ENCODE peak calls at places on chromosomes 13 and 19, in five cellular contexts. C, K, I, U and N are unnamed samples.

GRCh38 chr13:31950121-31950810 is 81.3 kb upstream of the FRY start:
- DNase-seq in C (no peak), K (no peak), I (no peak), U (no peak), N (no peak)

GRCh38 chr13:106212436-106213010 is 322.9 kb downstream of the EFNB2 start:
- DNase-seq in C (no peak), K (no peak), I (no peak), U (no peak), N (no peak)

GRCh38 chr19:9842834-9843625 is 7.9 kb downstream of the PIN1 start:
- DNase-seq in C (no peak), K (no peak), I (no peak), U (no peak), N (no peak)

GRCh38 chr13:87827479-87827878 is 156.3 kb downstream of the SLITRK5 start:
- DNase-seq in C (peak), K (no peak), I (no peak), U (no peak), N (no peak)

GRCh38 chr19:533485-534058 is 2.0 kb downstream of the CDC34 start:
- DNase-seq in C (no peak), K (no peak), I (no peak), U (no peak), N (no peak)

GRCh38 chr19:34676697-34677385 is at the start of gene SCGB2B2:
- DNase-seq in C (no peak), K (no peak), I (peak), U (no peak), N (no peak)

GRCh38 chr13:43805681-43806128 is 18.9 kb upstream of the ENOX1 start:
- DNase-seq in C (no peak), K (no peak), I (no peak), U (no peak), N (no peak)

GRCh38 chr13:51125495-51126226 is 14.6 kb upstream of the C13orf42 start:
- DNase-seq in C (peak), K (peak), I (no peak), U (no peak), N (peak)

GRCh38 chr19:28883241-28883693 is 329.7 kb downstream of the UQCRFS1 start:
- DNase-seq in C (no peak), K (no peak), I (peak), U (no peak), N (peak)

GRCh38 chr13:27792393-27793218 is at the start of gene GSX1:
- DNase-seq in C (no peak), K (peak), I (peak), U (peak), N (peak)

GRCh38 chr13:51923983-51924539 is 62.3 kb downstream of the CCDC70 start:
- DNase-seq in C (no peak), K (no peak), I (no peak), U (no peak), N (peak)

GRCh38 chr19:36182612-36183454 is 30.6 kb upstream of the COX7A1 start:
- DNase-seq in C (no peak), K (no peak), I (no peak), U (no peak), N (peak)

GRCh38 chr13:41900918-41901317 is 60.0 kb downstream of the VWA8 start:
- DNase-seq in C (no peak), K (no peak), I (no peak), U (no peak), N (no peak)

GRCh38 chr13:71751074-71751473 is 115.9 kb downstream of the DACH1 start:
- DNase-seq in C (no peak), K (no peak), I (no peak), U (no peak), N (no peak)

GRCh38 chr13:20127263-20127562 is 33.6 kb downstream of the GJA3 start:
- DNase-seq in C (no peak), K (no peak), I (no peak), U (no peak), N (no peak)

GRCh38 chr19:47049307-47049700 is 880 bp upstream of the TMEM160 start:
- DNase-seq in C (no peak), K (no peak), I (no peak), U (no peak), N (peak)

GRCh38 chr19:42508892-42509444 is 19.3 kb downstream of the CEACAM1 start:
- DNase-seq in C (no peak), K (no peak), I (no peak), U (no peak), N (no peak)

GRCh38 chr19:5693195-5694166 is 3.4 kb downstream of the RPL36 start:
- DNase-seq in C (no peak), K (no peak), I (no peak), U (no peak), N (no peak)

GRCh38 chr19:14674764-14675163 is at the start of gene ADGRE3:
- DNase-seq in C (no peak), K (no peak), I (no peak), U (no peak), N (no peak)

GRCh38 chr19:19628499-19629134 is 597 bp upstream of the LPAR2 start:
- DNase-seq in C (no peak), K (no peak), I (no peak), U (peak), N (peak)

GRCh38 chr19:4385291-4386037 is 14.9 kb downstream of the SH3GL1 start:
- DNase-seq in C (no peak), K (peak), I (no peak), U (no peak), N (no peak)

GRCh38 chr19:55116232-55117062 is 990 bp downstream of the PPP1R12C start:
- DNase-seq in C (no peak), K (peak), I (peak), U (peak), N (peak)

GRCh38 chr13:42899266-42899665 is 92.8 kb downstream of the EPSTI1 start:
- DNase-seq in C (no peak), K (no peak), I (no peak), U (no peak), N (no peak)

GRCh38 chr13:110560606-110561334 is 752 bp downstream of the RAB20 start:
- DNase-seq in C (no peak), K (no peak), I (peak), U (no peak), N (peak)

GRCh38 chr19:43353606-43354304 is at the start of gene CD177:
- DNase-seq in C (no peak), K (no peak), I (no peak), U (no peak), N (peak)

GRCh38 chr13:20114066-20114465 is 46.8 kb downstream of the GJA3 start:
- DNase-seq in C (no peak), K (no peak), I (no peak), U (no peak), N (no peak)

GRCh38 chr19:53989600-53990533 is 1.6 kb upstream of the CACNG6 start:
- DNase-seq in C (no peak), K (peak), I (no peak), U (no peak), N (no peak)

GRCh38 chr19:50428768-50429463 is 3.8 kb upstream of the MYBPC2 start:
- DNase-seq in C (no peak), K (no peak), I (no peak), U (no peak), N (no peak)

DNA sequence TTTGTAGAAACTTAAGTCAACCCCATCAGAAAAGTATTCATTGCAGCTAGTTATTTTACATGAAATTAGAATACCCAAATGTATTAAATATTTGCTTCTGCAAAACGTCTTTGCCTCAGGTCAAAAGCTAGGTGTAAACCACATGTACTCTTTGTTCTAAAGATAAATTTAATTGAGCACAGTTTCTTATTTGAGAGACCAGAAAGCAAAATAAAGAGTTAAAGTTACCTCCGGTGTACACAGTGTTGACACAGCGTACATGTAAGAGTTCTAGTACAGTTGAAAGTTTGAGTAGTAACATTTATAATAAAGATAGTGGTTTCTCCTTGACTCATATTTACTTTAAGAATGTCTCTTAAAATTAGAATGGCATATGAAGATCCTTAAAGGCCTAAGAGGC is 2.8 kb downstream of the LRCH1 start:
- DNase-seq in C (no peak), K (no peak), I (no peak), U (no peak), N (no peak)
- H3K27ac ChIP-seq in C (no peak), K (no peak), I (no peak), U (peak), N (no peak)

GRCh38 chr13:40026741-40027140 is 371.3 kb downstream of the COG6 start:
- DNase-seq in C (no peak), K (no peak), I (no peak), U (no peak), N (no peak)
- H3K4me3 ChIP-seq in C (no peak), K (no peak), I (no peak), U (no peak), N (no peak)

DNA sequence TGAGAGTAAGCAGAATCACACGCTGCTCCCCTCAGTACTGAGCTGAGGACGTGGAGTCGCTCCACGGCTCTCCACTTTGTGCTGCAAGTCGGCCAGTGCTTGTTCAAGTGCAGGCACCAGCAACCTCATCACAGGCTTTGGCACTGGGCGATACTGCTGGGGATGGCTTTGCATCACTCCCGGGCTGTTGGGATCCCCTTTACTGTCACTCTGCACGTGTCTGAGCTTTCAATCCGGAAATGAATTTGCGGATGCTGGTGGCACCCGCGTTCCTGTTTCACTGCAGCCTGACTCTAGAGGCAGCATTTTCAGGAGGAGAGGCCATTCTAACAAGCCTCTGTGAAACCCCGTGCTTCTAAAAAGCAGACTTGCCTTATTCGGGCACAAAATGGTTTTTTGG is 19.1 kb downstream of the SMARCA4 start:
- DNase-seq in C (no peak), K (peak), I (no peak), U (peak), N (no peak)
- H3K27ac ChIP-seq in C (no peak), K (no peak), I (no peak), U (no peak), N (no peak)

GRCh38 chr19:11373885-11374448 is 499 bp upstream of the SWSAP1 start:
- DNase-seq in C (no peak), K (no peak), I (no peak), U (no peak), N (no peak)
- H3K4me3 ChIP-seq in C (peak), K (peak), I (peak), U (peak), N (peak)

GRCh38 chr13:95540848-95541247 is 11.7 kb upstream of the CLDN10 start:
- DNase-seq in C (no peak), K (peak), I (peak), U (no peak), N (no peak)
- H3K27ac ChIP-seq in C (no peak), K (peak), I (no peak), U (no peak), N (no peak)

GRCh38 chr13:107866007-107866665 is 349.2 kb downstream of the LIG4 start:
- DNase-seq in C (no peak), K (no peak), I (no peak), U (peak), N (peak)

GRCh38 chr13:107865643-107866006 is 349.7 kb downstream of the LIG4 start:
- DNase-seq in C (no peak), K (no peak), I (no peak), U (no peak), N (no peak)

GRCh38 chr13:107870400-107870799 is 344.9 kb downstream of the LIG4 start:
- DNase-seq in C (no peak), K (no peak), I (no peak), U (no peak), N (no peak)

GRCh38 chr13:107866666-107867623 is 348.4 kb downstream of the LIG4 start:
- DNase-seq in C (no peak), K (no peak), I (no peak), U (peak), N (peak)

GRCh38 chr13:107867701-107868661 is 347.4 kb downstream of the LIG4 start:
- DNase-seq in C (no peak), K (no peak), I (no peak), U (peak), N (peak)
- H3K4me3 ChIP-seq in C (peak), K (peak), I (peak), U (peak), N (peak)

GRCh38 chr19:31527443-31527842 is 178.2 kb upstream of the TSHZ3 start:
- DNase-seq in C (no peak), K (no peak), I (no peak), U (no peak), N (no peak)

GRCh38 chr19:31529121-31529520 is 179.9 kb upstream of the TSHZ3 start:
- DNase-seq in C (no peak), K (no peak), I (no peak), U (no peak), N (no peak)

GRCh38 chr19:31530781-31531180 is 181.5 kb upstream of the TSHZ3 start:
- DNase-seq in C (no peak), K (no peak), I (no peak), U (no peak), N (no peak)

GRCh38 chr19:31525610-31526147 is 176.4 kb upstream of the TSHZ3 start:
- DNase-seq in C (no peak), K (no peak), I (no peak), U (no peak), N (no peak)

DNA sequence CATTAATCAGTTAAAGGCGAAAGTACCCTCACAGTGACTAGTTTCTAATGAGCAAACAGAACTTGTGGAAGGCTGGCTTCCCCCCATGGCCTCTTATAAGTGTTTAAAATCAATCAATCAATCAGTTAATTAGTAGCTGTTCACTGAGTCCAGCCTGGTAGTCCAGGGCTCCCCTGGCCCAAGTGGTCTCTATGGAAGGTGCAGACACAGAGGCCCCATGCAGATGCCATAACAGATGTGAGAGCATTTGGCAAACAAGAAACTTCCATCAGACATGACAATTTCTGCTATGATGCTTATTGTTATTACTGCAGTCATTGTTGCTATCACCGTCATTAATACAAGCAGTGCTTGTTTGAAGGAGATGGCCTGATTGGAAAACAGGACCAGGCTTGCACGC is 179.0 kb upstream of the TSHZ3 start:
- DNase-seq in C (no peak), K (no peak), I (no peak), U (no peak), N (no peak)
- H3K27ac ChIP-seq in C (no peak), K (no peak), I (no peak), U (no peak), N (no peak)

GRCh38 chr19:38543807-38544568 is 73.8 kb downstream of the MAP4K1 start:
- DNase-seq in C (peak), K (peak), I (peak), U (peak), N (no peak)
- H3K4me3 ChIP-seq in C (no peak), K (no peak), I (peak), U (no peak), N (no peak)

GRCh38 chr13:69324109-69324886 is 783.3 kb upstream of the ATXN8OS start:
- DNase-seq in C (no peak), K (no peak), I (no peak), U (no peak), N (peak)
- H3K27ac ChIP-seq in C (no peak), K (no peak), I (no peak), U (no peak), N (no peak)